ENCODE peak calls at places on chromosomes 7 and 10, in ten cellular contexts. Q is stimulated activated effector memory CD8-positive, alpha-beta T cell treated with anti-CD3 and anti-CD28 coated beads, Interleukin-12 subunit alpha, Interleukin-12 subunit beta, amount 100 ng/mL, for 72 hours; N is SK-N-SH; T is cerebellum; V is immature natural killer cell; Z is activated T-helper 9 cell treated with anti-CD3 and anti-CD28 coated beads, Interleukin-2, amount 50 U/mL, for 16 hours; O is C1 segment of cervical spinal cord; G is NCI-H69; I is GM12891; R is mucosa of gallbladder. M is an unnamed sample.

GRCh38 chr7:47763063-47763974 is 181.4 kb upstream of the TNS3 start:
- DNase-seq in N (peak), O (no peak), V (no peak), T (no peak), I (no peak), R (peak), Z (no peak), Q (no peak), G (peak), M (peak)

GRCh38 chr10:51651063-51651462 is 48.3 kb downstream of the CSTF2T start:
- DNase-seq in Q (no peak), O (no peak), I (no peak), N (no peak), V (no peak), R (no peak), T (no peak), Z (no peak), G (no peak), M (no peak)

GRCh38 chr7:74452748-74453320 is 872 bp upstream of the GTF2IRD1 start:
- DNase-seq in Q (no peak), R (no peak), Z (no peak), G (peak), T (no peak), O (no peak), I (no peak), N (peak), V (no peak), M (peak)

GRCh38 chr7:40583653-40584424 is 449.0 kb downstream of the SUGCT start:
- DNase-seq in N (no peak), V (no peak), R (no peak), Q (no peak), Z (no peak), G (no peak), T (no peak), O (no peak), I (no peak), M (peak)

GRCh38 chr10:116696919-116697318 is 45.4 kb downstream of the HSPA12A start:
- DNase-seq in G (no peak), V (no peak), O (no peak), Q (no peak), R (no peak), Z (no peak), T (no peak), N (no peak), I (no peak), M (no peak)

GRCh38 chr7:101733713-101734475 is 83.5 kb upstream of the CUX1 start:
- DNase-seq in Q (no peak), I (no peak), N (peak), O (peak), V (no peak), G (peak), Z (no peak), R (peak), T (peak), M (peak)

GRCh38 chr10:101016814-101017213 is 14.1 kb downstream of the PDZD7 start:
- DNase-seq in T (no peak), I (no peak), R (no peak), Z (no peak), N (no peak), G (no peak), Q (no peak), O (no peak), V (no peak), M (no peak)

GRCh38 chr7:418636-419280 is 100.9 kb downstream of the PDGFA start:
- DNase-seq in N (peak), G (no peak), R (no peak), T (no peak), Q (no peak), I (no peak), Z (no peak), V (no peak), O (peak), M (no peak)

GRCh38 chr7:47539398-47540052 is 42.4 kb downstream of the TNS3 start:
- DNase-seq in V (no peak), O (no peak), T (no peak), R (no peak), Q (no peak), Z (no peak), G (no peak), I (no peak), N (no peak), M (no peak)

GRCh38 chr10:79292789-79293746 is 54.2 kb upstream of the PPIF start:
- DNase-seq in R (no peak), V (no peak), T (no peak), I (peak), O (no peak), Z (no peak), G (peak), N (peak), Q (no peak), M (peak)

GRCh38 chr7:5232485-5232837 is 42.4 kb downstream of the WIPI2 start:
- DNase-seq in N (no peak), O (no peak), V (no peak), I (no peak), Z (no peak), G (no peak), R (no peak), T (no peak), Q (no peak), M (no peak)

GRCh38 chr10:128930422-128930821 is 536.6 kb upstream of the MGMT start:
- DNase-seq in G (no peak), Z (no peak), Q (no peak), R (no peak), T (no peak), O (no peak), V (no peak), N (no peak), I (no peak), M (no peak)

GRCh38 chr7:24283900-24284698 is at the start of gene NPY:
- DNase-seq in N (peak), G (peak), V (no peak), O (no peak), T (no peak), R (no peak), I (peak), Z (no peak), Q (no peak), M (peak)

GRCh38 chr10:55330485-55330884 is 529.5 kb upstream of the PCDH15 start:
- DNase-seq in T (no peak), I (no peak), V (no peak), R (no peak), O (no peak), G (peak), Q (no peak), Z (no peak), N (no peak), M (no peak)

GRCh38 chr10:924524-924859 is 7.0 kb downstream of the LARP4B start:
- DNase-seq in R (no peak), O (no peak), Z (no peak), Q (no peak), N (no peak), G (no peak), T (no peak), I (no peak), V (no peak), M (no peak)

GRCh38 chr7:102468416-102469350 is 3.9 kb downstream of the LRWD1 start:
- DNase-seq in N (no peak), G (no peak), O (no peak), Q (no peak), T (peak), V (no peak), I (no peak), Z (no peak), R (no peak), M (no peak)

GRCh38 chr10:43047288-43047970 is 29.4 kb upstream of the RET start:
- DNase-seq in R (no peak), V (no peak), T (no peak), G (no peak), O (no peak), N (peak), Z (no peak), I (no peak), Q (no peak), M (no peak)

GRCh38 chr7:23284861-23285260 is 14.3 kb upstream of the MALSU1 start:
- DNase-seq in O (no peak), V (no peak), Z (no peak), T (no peak), Q (no peak), I (no peak), R (no peak), G (no peak), N (no peak), M (peak)

M was measured in SJCRH30.